ENCODE peak calls at places on chromosome 7, in five cellular contexts. P is heart left ventricle, H is stomach, Y is tibial nerve, N is astrocyte. G is an unnamed sample.

GRCh38 chr7:148540041-148540738 is 50.4 kb upstream of the C7orf33 start:
- DNase-seq in P (peak; percentile 44), H (no peak), Y (peak; percentile 18), N (peak; percentile 70), G (peak; percentile 74)

GRCh38 chr7:32390210-32390609 is 100.0 kb downstream of the LSM5 start:
- DNase-seq in P (no peak), H (no peak), Y (no peak), N (no peak), G (no peak)

GRCh38 chr7:82247814-82248433 is 195.7 kb downstream of the CACNA2D1 start:
- DNase-seq in P (no peak), H (no peak), Y (no peak), N (no peak), G (peak; percentile 1)

GRCh38 chr7:80699656-80700318 is 61.3 kb downstream of the CD36 start:
- DNase-seq in P (no peak), H (no peak), Y (no peak), N (peak; percentile 54), G (no peak)

GRCh38 chr7:103632972-103633371 is 187.0 kb upstream of the SLC26A5 start:
- DNase-seq in P (no peak), H (no peak), Y (no peak), N (peak; percentile 59), G (no peak)

GRCh38 chr7:151624246-151624928 is 104.7 kb upstream of the RHEB start:
- DNase-seq in P (no peak), H (no peak), Y (no peak), N (no peak), G (no peak)

GRCh38 chr7:102450242-102450641 is 14.4 kb downstream of the ALKBH4 start:
- DNase-seq in P (no peak), H (no peak), Y (no peak), N (no peak), G (no peak)

GRCh38 chr7:140983802-140984201 is 30.9 kb downstream of the MRPS33 start:
- DNase-seq in P (no peak), H (no peak), Y (no peak), N (no peak), G (no peak)

GRCh38 chr7:2404714-2405119 is 1.3 kb downstream of the CHST12 start:
- DNase-seq in P (no peak), H (no peak), Y (no peak), N (no peak), G (no peak)

GRCh38 chr7:157309990-157310668 is 26.7 kb upstream of the DNAJB6 start:
- DNase-seq in P (no peak), H (no peak), Y (no peak), N (peak; percentile 96), G (peak; percentile 61)

GRCh38 chr7:40546616-40547501 is 412.1 kb downstream of the SUGCT start:
- DNase-seq in P (no peak), H (no peak), Y (no peak), N (no peak), G (no peak)

GRCh38 chr7:33836797-33837355 is 68.5 kb upstream of the BMPER start:
- DNase-seq in P (no peak), H (no peak), Y (no peak), N (no peak), G (peak; percentile 62)

GRCh38 chr7:83613232-83613631 is 35.7 kb downstream of the SEMA3E start:
- DNase-seq in P (no peak), H (no peak), Y (no peak), N (peak; percentile 25), G (no peak)

GRCh38 chr7:90345548-90346319 is 782 bp upstream of the GTPBP10 start:
- DNase-seq in P (peak; percentile 4), H (no peak), Y (peak; percentile 5), N (peak; percentile 61), G (no peak)

GRCh38 chr7:84022686-84023308 is 171.8 kb downstream of the SEMA3A start:
- DNase-seq in P (no peak), H (peak; percentile 28), Y (no peak), N (peak; percentile 38), G (no peak)

GRCh38 chr7:129902788-129903422 is 49.9 kb downstream of the UBE2H start:
- DNase-seq in P (no peak), H (no peak), Y (no peak), N (no peak), G (no peak)

GRCh38 chr7:116582806-116583444 is 58.1 kb downstream of the CAV1 start:
- DNase-seq in P (peak; percentile 68), H (no peak), Y (no peak), N (peak; percentile 49), G (no peak)

GRCh38 chr7:130723784-130724183 is 10.2 kb downstream of the KLF14 start:
- DNase-seq in P (no peak), H (no peak), Y (no peak), N (peak; percentile 10), G (no peak)

GRCh38 chr7:6618621-6619020 is 3.2 kb downstream of the ZNF853 start:
- DNase-seq in P (no peak), H (no peak), Y (no peak), N (peak; percentile 20), G (no peak)

GRCh38 chr7:141737118-141737835 is 881 bp upstream of the SSBP1 start:
- DNase-seq in P (no peak), H (peak; percentile 30), Y (no peak), N (no peak), G (peak; percentile 1)

GRCh38 chr7:43141091-43141490 is 28.6 kb downstream of the HECW1 start:
- DNase-seq in P (no peak), H (no peak), Y (no peak), N (peak; percentile 30), G (no peak)

GRCh38 chr7:116449950-116450349 is 49.6 kb upstream of the CAV2 start:
- DNase-seq in P (peak; percentile 46), H (no peak), Y (no peak), N (no peak), G (no peak)

GRCh38 chr7:44854644-44855364 is 6.9 kb upstream of the H2AZ2 start:
- DNase-seq in P (no peak), H (no peak), Y (no peak), N (peak; percentile 29), G (no peak)

GRCh38 chr7:2508327-2509231 is 11.0 kb upstream of the LFNG start:
- DNase-seq in P (peak; percentile 82), H (no peak), Y (peak; percentile 59), N (no peak), G (no peak)

GRCh38 chr7:25260862-25261454 is 32.7 kb upstream of the NPVF start:
- DNase-seq in P (no peak), H (no peak), Y (no peak), N (peak; percentile 45), G (no peak)

GRCh38 chr7:108292541-108292940 is 162.4 kb upstream of the LAMB4 start:
- DNase-seq in P (no peak), H (no peak), Y (no peak), N (no peak), G (no peak)

GRCh38 chr7:80060218-80060806 is 74.3 kb upstream of the GNAI1 start:
- DNase-seq in P (no peak), H (no peak), Y (no peak), N (peak; percentile 45), G (no peak)

GRCh38 chr7:121275204-121275603 is 53.6 kb upstream of the WNT16 start:
- DNase-seq in P (no peak), H (no peak), Y (no peak), N (no peak), G (no peak)

GRCh38 chr7:70238171-70238575 is 639.9 kb downstream of the AUTS2 start:
- DNase-seq in P (no peak), H (no peak), Y (no peak), N (no peak), G (no peak)

GRCh38 chr7:133009853-133010252 is 72.0 kb downstream of the CHCHD3 start:
- DNase-seq in P (no peak), H (no peak), Y (no peak), N (no peak), G (no peak)

GRCh38 chr7:86991093-86991769 is 68.2 kb downstream of the ELAPOR2 start:
- DNase-seq in P (no peak), H (no peak), Y (no peak), N (no peak), G (no peak)

GRCh38 chr7:49976238-49976637 is 116.8 kb downstream of the ZPBP start:
- DNase-seq in P (no peak), H (no peak), Y (no peak), N (no peak), G (no peak)

GRCh38 chr7:116327751-116328150 is 117.4 kb downstream of the TES start:
- DNase-seq in P (no peak), H (no peak), Y (no peak), N (peak; percentile 99), G (no peak)

GRCh38 chr7:150849204-150849775 is 3.0 kb upstream of the AOC1 start:
- DNase-seq in P (no peak), H (no peak), Y (no peak), N (no peak), G (no peak)

GRCh38 chr7:28145090-28145626 is 35.4 kb downstream of the JAZF1 start:
- DNase-seq in P (no peak), H (no peak), Y (no peak), N (no peak), G (no peak)
- H3K4me3 ChIP-seq in P (no peak overlapping the region), H (no peak overlapping the region), Y (no peak overlapping the region), N (no peak overlapping the region), G (no peak overlapping the region)

DNA sequence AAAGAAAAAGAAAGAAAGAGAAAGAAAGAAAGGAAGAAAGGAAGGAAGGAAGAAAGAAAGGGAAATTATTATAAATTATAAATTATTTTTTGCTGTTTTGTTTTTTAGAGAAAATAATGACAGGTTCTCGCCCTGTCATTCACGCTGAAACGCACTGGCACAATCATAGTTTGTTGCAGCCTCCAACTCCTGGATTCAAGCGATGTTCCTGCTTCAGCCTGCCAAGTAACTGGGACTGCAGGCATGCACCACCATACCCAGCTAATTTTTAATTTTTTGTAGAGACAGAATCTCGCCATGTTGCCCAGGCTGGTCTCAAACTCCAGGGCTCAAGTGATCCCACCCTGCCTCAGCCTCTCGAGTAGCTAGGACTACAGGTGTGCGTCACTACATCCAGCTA is 21.6 kb downstream of the MMD2 start:
- DNase-seq in P (no peak), H (no peak), Y (no peak), N (no peak), G (no peak)
- H3K27me3 ChIP-seq in P (peaks cover 13% of the 10 kb centered on the region), H (no peaks in the 10 kb centered on the region), Y (no peaks in the 10 kb centered on the region), N (no peaks in the 10 kb centered on the region), G (no peaks in the 10 kb centered on the region)

GRCh38 chr7:56287429-56288138 is 171.4 kb upstream of the NUPR2 start:
- DNase-seq in P (peak; percentile 10), H (peak; percentile 36), Y (no peak), N (no peak), G (peak; percentile 78)
- H3K9me3 ChIP-seq in P (no peaks in the 10 kb centered on the region), H (no peaks in the 10 kb centered on the region), Y (no peaks in the 10 kb centered on the region), N (no peaks in the 10 kb centered on the region), G (no peaks in the 10 kb centered on the region)

GRCh38 chr7:17937506-17938115 is 2.7 kb downstream of the SNX13 start:
- DNase-seq in P (no peak), H (no peak), Y (no peak), N (peak; percentile 12), G (no peak)
- H3K4me3 ChIP-seq in P (peak overlapping the region; percentile 86), H (no peak overlapping the region), Y (no peak overlapping the region), N (no peak overlapping the region), G (peak overlapping the region; percentile 73)

GRCh38 chr7:27151341-27151944 is 940 bp downstream of the HOXA3 start:
- DNase-seq in P (peak; percentile 4), H (no peak), Y (no peak), N (no peak), G (peak; percentile 59)
- H3K27me3 ChIP-seq in P (peaks cover 100% of the 10 kb centered on the region), H (peaks cover 10% of the 10 kb centered on the region), Y (peaks cover 98% of the 10 kb centered on the region), N (peaks cover 95% of the 10 kb centered on the region), G (no peaks in the 10 kb centered on the region)

G was measured in MG63.